ENCODE peak calls at places on chromosomes 1 and 21, in six cellular contexts. One of them, this sample, is unnamed.

GRCh38 chr21:18387994-18388393 is 15.6 kb downstream of the TMPRSS15 start:
- DNase-seq in activated CD4-positive, alpha-beta T cell treated with anti-CD3 and anti-CD28 coated beads, Interleukin-2, amount 50 U/mL, for 24 hours: no peak
- DNase-seq in cardiac fibroblast: no peak
- DNase-seq in iris pigment epithelial cell: no peak
- DNase-seq in stimulated activated CD4-positive, alpha-beta T cell treated with anti-CD3 and anti-CD28 coated beads, Interleukin-1b, Interleukin-23, amount 100 ng/mL, for 24 hours: no peak
- DNase-seq in left cardiac atrium: no peak
- DNase-seq in this sample: no peak

GRCh38 chr21:16455978-16456377 is 726.2 kb downstream of the USP25 start:
- DNase-seq in activated CD4-positive, alpha-beta T cell treated with anti-CD3 and anti-CD28 coated beads, Interleukin-2, amount 50 U/mL, for 24 hours: no peak
- DNase-seq in cardiac fibroblast: no peak
- DNase-seq in iris pigment epithelial cell: no peak
- DNase-seq in stimulated activated CD4-positive, alpha-beta T cell treated with anti-CD3 and anti-CD28 coated beads, Interleukin-1b, Interleukin-23, amount 100 ng/mL, for 24 hours: no peak
- DNase-seq in left cardiac atrium: no peak
- DNase-seq in this sample: no peak

GRCh38 chr1:232667094-232667780 is 37.3 kb upstream of the SIPA1L2 start:
- DNase-seq in activated CD4-positive, alpha-beta T cell treated with anti-CD3 and anti-CD28 coated beads, Interleukin-2, amount 50 U/mL, for 24 hours: no peak
- DNase-seq in cardiac fibroblast: no peak
- DNase-seq in iris pigment epithelial cell: no peak
- DNase-seq in stimulated activated CD4-positive, alpha-beta T cell treated with anti-CD3 and anti-CD28 coated beads, Interleukin-1b, Interleukin-23, amount 100 ng/mL, for 24 hours: no peak
- DNase-seq in left cardiac atrium: no peak
- DNase-seq in this sample: no peak

GRCh38 chr21:30268608-30269197 is 14.0 kb downstream of the KRTAP24-1 start:
- DNase-seq in activated CD4-positive, alpha-beta T cell treated with anti-CD3 and anti-CD28 coated beads, Interleukin-2, amount 50 U/mL, for 24 hours: no peak
- DNase-seq in cardiac fibroblast: peak; percentile 0
- DNase-seq in iris pigment epithelial cell: no peak
- DNase-seq in stimulated activated CD4-positive, alpha-beta T cell treated with anti-CD3 and anti-CD28 coated beads, Interleukin-1b, Interleukin-23, amount 100 ng/mL, for 24 hours: no peak
- DNase-seq in left cardiac atrium: no peak
- DNase-seq in this sample: no peak

GRCh38 chr1:56566040-56566774 is 13.2 kb downstream of the PLPP3 start:
- DNase-seq in activated CD4-positive, alpha-beta T cell treated with anti-CD3 and anti-CD28 coated beads, Interleukin-2, amount 50 U/mL, for 24 hours: no peak
- DNase-seq in cardiac fibroblast: no peak
- DNase-seq in iris pigment epithelial cell: no peak
- DNase-seq in stimulated activated CD4-positive, alpha-beta T cell treated with anti-CD3 and anti-CD28 coated beads, Interleukin-1b, Interleukin-23, amount 100 ng/mL, for 24 hours: no peak
- DNase-seq in left cardiac atrium: no peak
- DNase-seq in this sample: no peak

GRCh38 chr1:201088901-201089525 is 23.2 kb downstream of the CACNA1S start:
- DNase-seq in activated CD4-positive, alpha-beta T cell treated with anti-CD3 and anti-CD28 coated beads, Interleukin-2, amount 50 U/mL, for 24 hours: no peak
- DNase-seq in cardiac fibroblast: no peak
- DNase-seq in iris pigment epithelial cell: no peak
- DNase-seq in stimulated activated CD4-positive, alpha-beta T cell treated with anti-CD3 and anti-CD28 coated beads, Interleukin-1b, Interleukin-23, amount 100 ng/mL, for 24 hours: no peak
- DNase-seq in left cardiac atrium: no peak
- DNase-seq in this sample: no peak

GRCh38 chr1:226186124-226187018 is at the start of gene ACBD3:
- DNase-seq in activated CD4-positive, alpha-beta T cell treated with anti-CD3 and anti-CD28 coated beads, Interleukin-2, amount 50 U/mL, for 24 hours: peak; percentile 61
- DNase-seq in cardiac fibroblast: peak; percentile 83
- DNase-seq in iris pigment epithelial cell: peak; percentile 83
- DNase-seq in stimulated activated CD4-positive, alpha-beta T cell treated with anti-CD3 and anti-CD28 coated beads, Interleukin-1b, Interleukin-23, amount 100 ng/mL, for 24 hours: peak; percentile 63
- DNase-seq in left cardiac atrium: peak; percentile 92
- DNase-seq in this sample: peak; percentile 66

GRCh38 chr1:13576926-13577325 is 6.7 kb upstream of the PDPN start:
- DNase-seq in activated CD4-positive, alpha-beta T cell treated with anti-CD3 and anti-CD28 coated beads, Interleukin-2, amount 50 U/mL, for 24 hours: no peak
- DNase-seq in cardiac fibroblast: no peak
- DNase-seq in iris pigment epithelial cell: no peak
- DNase-seq in stimulated activated CD4-positive, alpha-beta T cell treated with anti-CD3 and anti-CD28 coated beads, Interleukin-1b, Interleukin-23, amount 100 ng/mL, for 24 hours: no peak
- DNase-seq in left cardiac atrium: no peak
- DNase-seq in this sample: no peak

GRCh38 chr1:6016191-6016865 is 24.1 kb upstream of the NPHP4 start:
- DNase-seq in activated CD4-positive, alpha-beta T cell treated with anti-CD3 and anti-CD28 coated beads, Interleukin-2, amount 50 U/mL, for 24 hours: no peak
- DNase-seq in cardiac fibroblast: peak; percentile 57
- DNase-seq in iris pigment epithelial cell: peak; percentile 70
- DNase-seq in stimulated activated CD4-positive, alpha-beta T cell treated with anti-CD3 and anti-CD28 coated beads, Interleukin-1b, Interleukin-23, amount 100 ng/mL, for 24 hours: no peak
- DNase-seq in left cardiac atrium: no peak
- DNase-seq in this sample: no peak

GRCh38 chr21:31282095-31282709 is 61.9 kb downstream of the TIAM1 start:
- DNase-seq in activated CD4-positive, alpha-beta T cell treated with anti-CD3 and anti-CD28 coated beads, Interleukin-2, amount 50 U/mL, for 24 hours: no peak
- DNase-seq in cardiac fibroblast: peak; percentile 96
- DNase-seq in iris pigment epithelial cell: peak; percentile 98
- DNase-seq in stimulated activated CD4-positive, alpha-beta T cell treated with anti-CD3 and anti-CD28 coated beads, Interleukin-1b, Interleukin-23, amount 100 ng/mL, for 24 hours: no peak
- DNase-seq in left cardiac atrium: peak; percentile 50
- DNase-seq in this sample: no peak

GRCh38 chr1:24236170-24237045 is 49.3 kb upstream of the IFNLR1 start:
- DNase-seq in activated CD4-positive, alpha-beta T cell treated with anti-CD3 and anti-CD28 coated beads, Interleukin-2, amount 50 U/mL, for 24 hours: no peak
- DNase-seq in cardiac fibroblast: peak; percentile 69
- DNase-seq in iris pigment epithelial cell: peak; percentile 67
- DNase-seq in stimulated activated CD4-positive, alpha-beta T cell treated with anti-CD3 and anti-CD28 coated beads, Interleukin-1b, Interleukin-23, amount 100 ng/mL, for 24 hours: peak; percentile 16
- DNase-seq in left cardiac atrium: no peak
- DNase-seq in this sample: no peak

GRCh38 chr1:214205053-214205452 is 75.9 kb upstream of the SMYD2 start:
- DNase-seq in activated CD4-positive, alpha-beta T cell treated with anti-CD3 and anti-CD28 coated beads, Interleukin-2, amount 50 U/mL, for 24 hours: no peak
- DNase-seq in cardiac fibroblast: no peak
- DNase-seq in iris pigment epithelial cell: no peak
- DNase-seq in stimulated activated CD4-positive, alpha-beta T cell treated with anti-CD3 and anti-CD28 coated beads, Interleukin-1b, Interleukin-23, amount 100 ng/mL, for 24 hours: no peak
- DNase-seq in left cardiac atrium: no peak
- DNase-seq in this sample: no peak

GRCh38 chr1:183622884-183623785 is 12.4 kb downstream of the ARPC5 start:
- DNase-seq in activated CD4-positive, alpha-beta T cell treated with anti-CD3 and anti-CD28 coated beads, Interleukin-2, amount 50 U/mL, for 24 hours: peak; percentile 6
- DNase-seq in cardiac fibroblast: peak; percentile 74
- DNase-seq in iris pigment epithelial cell: peak; percentile 80
- DNase-seq in stimulated activated CD4-positive, alpha-beta T cell treated with anti-CD3 and anti-CD28 coated beads, Interleukin-1b, Interleukin-23, amount 100 ng/mL, for 24 hours: no peak
- DNase-seq in left cardiac atrium: peak; percentile 29
- DNase-seq in this sample: no peak

GRCh38 chr1:154583691-154584212 is 16.2 kb downstream of the CHRNB2 start:
- DNase-seq in activated CD4-positive, alpha-beta T cell treated with anti-CD3 and anti-CD28 coated beads, Interleukin-2, amount 50 U/mL, for 24 hours: no peak
- DNase-seq in cardiac fibroblast: peak; percentile 36
- DNase-seq in iris pigment epithelial cell: no peak
- DNase-seq in stimulated activated CD4-positive, alpha-beta T cell treated with anti-CD3 and anti-CD28 coated beads, Interleukin-1b, Interleukin-23, amount 100 ng/mL, for 24 hours: no peak
- DNase-seq in left cardiac atrium: no peak
- DNase-seq in this sample: no peak

GRCh38 chr1:212858461-212859265 is 588 bp downstream of the FLVCR1 start:
- DNase-seq in activated CD4-positive, alpha-beta T cell treated with anti-CD3 and anti-CD28 coated beads, Interleukin-2, amount 50 U/mL, for 24 hours: peak; percentile 5
- DNase-seq in cardiac fibroblast: peak; percentile 39
- DNase-seq in iris pigment epithelial cell: peak; percentile 47
- DNase-seq in stimulated activated CD4-positive, alpha-beta T cell treated with anti-CD3 and anti-CD28 coated beads, Interleukin-1b, Interleukin-23, amount 100 ng/mL, for 24 hours: peak; percentile 6
- DNase-seq in left cardiac atrium: peak; percentile 24
- DNase-seq in this sample: no peak

GRCh38 chr1:23422313-23422877 is 2.2 kb downstream of the TCEA3 start:
- DNase-seq in activated CD4-positive, alpha-beta T cell treated with anti-CD3 and anti-CD28 coated beads, Interleukin-2, amount 50 U/mL, for 24 hours: peak; percentile 4
- DNase-seq in cardiac fibroblast: peak; percentile 68
- DNase-seq in iris pigment epithelial cell: peak; percentile 81
- DNase-seq in stimulated activated CD4-positive, alpha-beta T cell treated with anti-CD3 and anti-CD28 coated beads, Interleukin-1b, Interleukin-23, amount 100 ng/mL, for 24 hours: no peak
- DNase-seq in left cardiac atrium: peak; percentile 83
- DNase-seq in this sample: peak; percentile 8

GRCh38 chr1:154934358-154934948 is 2.1 kb downstream of the PMVK start:
- DNase-seq in activated CD4-positive, alpha-beta T cell treated with anti-CD3 and anti-CD28 coated beads, Interleukin-2, amount 50 U/mL, for 24 hours: no peak
- DNase-seq in cardiac fibroblast: no peak
- DNase-seq in iris pigment epithelial cell: no peak
- DNase-seq in stimulated activated CD4-positive, alpha-beta T cell treated with anti-CD3 and anti-CD28 coated beads, Interleukin-1b, Interleukin-23, amount 100 ng/mL, for 24 hours: no peak
- DNase-seq in left cardiac atrium: no peak
- DNase-seq in this sample: no peak

GRCh38 chr1:61083014-61083798 is 845 bp downstream of the NFIA start:
- DNase-seq in activated CD4-positive, alpha-beta T cell treated with anti-CD3 and anti-CD28 coated beads, Interleukin-2, amount 50 U/mL, for 24 hours: no peak
- DNase-seq in cardiac fibroblast: no peak
- DNase-seq in iris pigment epithelial cell: peak; percentile 32
- DNase-seq in stimulated activated CD4-positive, alpha-beta T cell treated with anti-CD3 and anti-CD28 coated beads, Interleukin-1b, Interleukin-23, amount 100 ng/mL, for 24 hours: no peak
- DNase-seq in left cardiac atrium: peak; percentile 39
- DNase-seq in this sample: no peak

GRCh38 chr1:62417351-62417999 is 19.4 kb upstream of the USP1 start:
- DNase-seq in activated CD4-positive, alpha-beta T cell treated with anti-CD3 and anti-CD28 coated beads, Interleukin-2, amount 50 U/mL, for 24 hours: no peak
- DNase-seq in cardiac fibroblast: peak; percentile 34
- DNase-seq in iris pigment epithelial cell: no peak
- DNase-seq in stimulated activated CD4-positive, alpha-beta T cell treated with anti-CD3 and anti-CD28 coated beads, Interleukin-1b, Interleukin-23, amount 100 ng/mL, for 24 hours: no peak
- DNase-seq in left cardiac atrium: no peak
- DNase-seq in this sample: no peak

GRCh38 chr1:21184266-21184665 is 7.6 kb upstream of the EIF4G3 start:
- DNase-seq in activated CD4-positive, alpha-beta T cell treated with anti-CD3 and anti-CD28 coated beads, Interleukin-2, amount 50 U/mL, for 24 hours: no peak
- DNase-seq in cardiac fibroblast: no peak
- DNase-seq in iris pigment epithelial cell: no peak
- DNase-seq in stimulated activated CD4-positive, alpha-beta T cell treated with anti-CD3 and anti-CD28 coated beads, Interleukin-1b, Interleukin-23, amount 100 ng/mL, for 24 hours: no peak
- DNase-seq in left cardiac atrium: no peak
- DNase-seq in this sample: no peak

GRCh38 chr1:105362438-105362837 is 1612.7 kb downstream of the AMY1C start:
- DNase-seq in activated CD4-positive, alpha-beta T cell treated with anti-CD3 and anti-CD28 coated beads, Interleukin-2, amount 50 U/mL, for 24 hours: no peak
- DNase-seq in cardiac fibroblast: no peak
- DNase-seq in iris pigment epithelial cell: no peak
- DNase-seq in stimulated activated CD4-positive, alpha-beta T cell treated with anti-CD3 and anti-CD28 coated beads, Interleukin-1b, Interleukin-23, amount 100 ng/mL, for 24 hours: no peak
- DNase-seq in left cardiac atrium: no peak
- DNase-seq in this sample: no peak

GRCh38 chr1:33047839-33048305 is 11.2 kb upstream of the AK2 start:
- DNase-seq in activated CD4-positive, alpha-beta T cell treated with anti-CD3 and anti-CD28 coated beads, Interleukin-2, amount 50 U/mL, for 24 hours: no peak
- DNase-seq in cardiac fibroblast: peak; percentile 48
- DNase-seq in iris pigment epithelial cell: peak; percentile 52
- DNase-seq in stimulated activated CD4-positive, alpha-beta T cell treated with anti-CD3 and anti-CD28 coated beads, Interleukin-1b, Interleukin-23, amount 100 ng/mL, for 24 hours: no peak
- DNase-seq in left cardiac atrium: no peak
- DNase-seq in this sample: no peak

GRCh38 chr1:95257758-95258157 is 23.7 kb downstream of the RWDD3 start:
- DNase-seq in activated CD4-positive, alpha-beta T cell treated with anti-CD3 and anti-CD28 coated beads, Interleukin-2, amount 50 U/mL, for 24 hours: no peak
- DNase-seq in cardiac fibroblast: peak; percentile 8
- DNase-seq in iris pigment epithelial cell: peak; percentile 9
- DNase-seq in stimulated activated CD4-positive, alpha-beta T cell treated with anti-CD3 and anti-CD28 coated beads, Interleukin-1b, Interleukin-23, amount 100 ng/mL, for 24 hours: no peak
- DNase-seq in left cardiac atrium: no peak
- DNase-seq in this sample: no peak

GRCh38 chr1:246043556-246043955 is 463.5 kb downstream of the SMYD3 start:
- DNase-seq in activated CD4-positive, alpha-beta T cell treated with anti-CD3 and anti-CD28 coated beads, Interleukin-2, amount 50 U/mL, for 24 hours: no peak
- DNase-seq in cardiac fibroblast: peak; percentile 9
- DNase-seq in iris pigment epithelial cell: peak; percentile 3
- DNase-seq in stimulated activated CD4-positive, alpha-beta T cell treated with anti-CD3 and anti-CD28 coated beads, Interleukin-1b, Interleukin-23, amount 100 ng/mL, for 24 hours: no peak
- DNase-seq in left cardiac atrium: no peak
- DNase-seq in this sample: no peak

This sample was measured in stimulated activated CD8-positive, alpha-beta memory T cell treated with anti-CD3 and anti-CD28 coated beads, Interleukin-4, amount 100 ng/mL, for 1 hour.